ENCODE peak calls at places on chromosome 17, in nine cellular contexts. E is naive thymus-derived CD4-positive, alpha-beta T cell; A is lung; W is ovary; G is cardiac muscle cell; Q is Panc1; K is adrenal gland; Z is CD4-positive, CD25-positive, alpha-beta regulatory T cell; B is H1. Y is an unnamed sample. For H3K4me1, the result is how much of the 10 kb centered on the place peaks cover.

GRCh38 chr17:68172461-68172954 is 75.3 kb upstream of the AMZ2 start:
- DNase-seq in E (peak), A (peak), W (peak), G (peak), Q (peak), K (peak), Z (peak), B (peak), Y (peak)

GRCh38 chr17:50944054-50944901 is 78.1 kb upstream of the TOB1 start:
- DNase-seq in E (peak), A (peak), W (peak), G (peak), Q (no peak), K (peak), Z (peak), B (peak), Y (peak)

GRCh38 chr17:62704381-62704971 is 77.0 kb downstream of the MRC2 start:
- DNase-seq in E (no peak), A (peak), W (peak), G (peak), Q (no peak), K (no peak), Z (no peak), B (peak), Y (no peak)

GRCh38 chr17:41655611-41656111 is 31.3 kb upstream of the KRT17 start:
- DNase-seq in E (no peak), A (peak), W (no peak), G (peak), Q (no peak), K (no peak), Z (no peak), B (peak), Y (no peak)

GRCh38 chr17:37054894-37055293 is 106.1 kb downstream of the AATF start:
- DNase-seq in E (no peak), A (no peak), W (no peak), G (no peak), Q (no peak), K (no peak), Z (no peak), B (no peak), Y (no peak)

GRCh38 chr17:28908640-28909098 is 5.8 kb upstream of the DHRS13 start:
- DNase-seq in E (no peak), A (no peak), W (peak), G (no peak), Q (no peak), K (no peak), Z (no peak), B (no peak), Y (no peak)

GRCh38 chr17:55660171-55660886 is 62.3 kb downstream of the TMEM100 start:
- DNase-seq in E (no peak), A (no peak), W (no peak), G (no peak), Q (no peak), K (no peak), Z (no peak), B (no peak), Y (no peak)

GRCh38 chr17:72714357-72714966 is 378.0 kb downstream of the SLC39A11 start:
- DNase-seq in E (no peak), A (no peak), W (no peak), G (no peak), Q (no peak), K (no peak), Z (no peak), B (no peak), Y (no peak)

GRCh38 chr17:78397681-78398101 is 19.2 kb downstream of the PGS1 start:
- DNase-seq in E (no peak), A (no peak), W (no peak), G (peak), Q (no peak), K (no peak), Z (no peak), B (no peak), Y (peak)

GRCh38 chr17:28469376-28469775 is 4.1 kb upstream of the SLC13A2 start:
- DNase-seq in E (no peak), A (no peak), W (no peak), G (no peak), Q (no peak), K (no peak), Z (no peak), B (peak), Y (no peak)

GRCh38 chr17:66717680-66718079 is 117.2 kb upstream of the CACNG5 start:
- DNase-seq in E (no peak), A (peak), W (no peak), G (no peak), Q (no peak), K (no peak), Z (no peak), B (no peak), Y (no peak)

GRCh38 chr17:34300652-34301390 is 15.3 kb downstream of the CCL11 start:
- DNase-seq in E (no peak), A (peak), W (no peak), G (no peak), Q (no peak), K (no peak), Z (no peak), B (no peak), Y (no peak)

GRCh38 chr17:12814718-12815117 is 25.4 kb downstream of the ARHGAP44 start:
- DNase-seq in E (no peak), A (no peak), W (no peak), G (no peak), Q (no peak), K (no peak), Z (no peak), B (no peak), Y (no peak)

GRCh38 chr17:63552211-63552610 is 1.9 kb downstream of the DCAF7 start:
- DNase-seq in E (no peak), A (no peak), W (no peak), G (no peak), Q (no peak), K (no peak), Z (no peak), B (no peak), Y (no peak)

GRCh38 chr17:68578236-68578635 is 22.9 kb downstream of the FAM20A start:
- DNase-seq in E (no peak), A (no peak), W (no peak), G (no peak), Q (no peak), K (no peak), Z (no peak), B (no peak), Y (no peak)

GRCh38 chr17:2158011-2158410 is 103.1 kb downstream of the HIC1 start:
- DNase-seq in E (no peak), A (peak), W (no peak), G (no peak), Q (no peak), K (no peak), Z (no peak), B (no peak), Y (no peak)

GRCh38 chr17:19753661-19754463 is 5.8 kb upstream of the ALDH3A1 start:
- DNase-seq in E (no peak), A (no peak), W (no peak), G (no peak), Q (no peak), K (peak), Z (no peak), B (no peak), Y (peak)

GRCh38 chr17:77458202-77459017 is 317.6 kb downstream of the SEC14L1 start:
- DNase-seq in E (no peak), A (no peak), W (no peak), G (peak), Q (no peak), K (no peak), Z (no peak), B (no peak), Y (no peak)

GRCh38 chr17:39626171-39626670 is 531 bp upstream of the PPP1R1B start:
- DNase-seq in E (no peak), A (no peak), W (no peak), G (no peak), Q (no peak), K (no peak), Z (no peak), B (no peak), Y (no peak)

GRCh38 chr17:72165202-72165972 is 44.6 kb downstream of the SOX9 start:
- DNase-seq in E (no peak), A (no peak), W (no peak), G (no peak), Q (no peak), K (no peak), Z (no peak), B (peak), Y (no peak)

GRCh38 chr17:81509687-81510523 is 2.7 kb downstream of the ACTG1 start:
- DNase-seq in E (no peak), A (no peak), W (no peak), G (peak), Q (no peak), K (no peak), Z (peak), B (no peak), Y (no peak)

GRCh38 chr17:42284566-42284965 is 3.7 kb upstream of the STAT5A start:
- DNase-seq in E (no peak), A (no peak), W (peak), G (no peak), Q (no peak), K (no peak), Z (no peak), B (no peak), Y (peak)

GRCh38 chr17:29154516-29155234 is 25.5 kb downstream of the MYO18A start:
- DNase-seq in E (no peak), A (no peak), W (no peak), G (no peak), Q (no peak), K (no peak), Z (no peak), B (no peak), Y (no peak)

GRCh38 chr17:74745548-74746177 is 2.8 kb upstream of the NHERF1 start:
- DNase-seq in E (no peak), A (no peak), W (peak), G (no peak), Q (no peak), K (no peak), Z (no peak), B (no peak), Y (no peak)

GRCh38 chr17:19495828-19496227 is 37.8 kb upstream of the SLC47A1 start:
- DNase-seq in E (no peak), A (no peak), W (no peak), G (no peak), Q (no peak), K (no peak), Z (no peak), B (no peak), Y (no peak)

GRCh38 chr17:3641717-3642486 is 5.3 kb downstream of the CTNS start:
- DNase-seq in E (no peak), A (no peak), W (no peak), G (no peak), Q (no peak), K (no peak), Z (no peak), B (no peak), Y (no peak)

GRCh38 chr17:38673714-38674012 is 1.1 kb downstream of the EPOP start:
- DNase-seq in E (no peak), A (no peak), W (peak), G (peak), Q (no peak), K (no peak), Z (no peak), B (no peak), Y (no peak)

GRCh38 chr17:10125761-10126553 is 72.4 kb downstream of the GAS7 start:
- DNase-seq in E (no peak), A (no peak), W (no peak), G (no peak), Q (no peak), K (no peak), Z (no peak), B (no peak), Y (no peak)

GRCh38 chr17:10127819-10128375 is 70.5 kb downstream of the GAS7 start:
- DNase-seq in E (no peak), A (peak), W (peak), G (no peak), Q (no peak), K (peak), Z (no peak), B (no peak), Y (peak)

GRCh38 chr17:10126554-10127493 is 71.6 kb downstream of the GAS7 start:
- DNase-seq in E (no peak), A (no peak), W (peak), G (no peak), Q (no peak), K (no peak), Z (no peak), B (no peak), Y (no peak)

GRCh38 chr17:10130263-10130662 is 68.1 kb downstream of the GAS7 start:
- DNase-seq in E (no peak), A (no peak), W (no peak), G (no peak), Q (no peak), K (no peak), Z (no peak), B (no peak), Y (no peak)

DNA sequence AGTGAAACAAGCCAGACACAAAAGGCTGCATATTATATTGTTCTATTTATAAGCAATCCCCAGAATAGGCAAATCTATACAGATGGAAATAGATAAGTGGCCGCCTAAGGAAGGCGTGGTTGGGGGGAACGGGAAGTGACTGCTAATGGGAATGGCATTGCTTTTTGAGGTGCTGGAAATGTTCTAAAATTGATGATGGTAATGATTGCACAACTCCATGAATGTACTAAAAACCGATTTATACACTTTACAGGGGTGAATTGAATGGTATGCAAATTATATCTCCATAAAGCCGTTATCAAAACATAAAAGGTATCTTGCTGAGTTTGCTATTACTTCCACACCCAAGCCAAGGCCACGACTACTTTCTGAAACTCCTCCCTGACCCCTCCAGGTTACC is 67.7 kb downstream of the GAS7 start:
- DNase-seq in E (no peak), A (no peak), W (no peak), G (no peak), Q (no peak), K (no peak), Z (no peak), B (no peak), Y (no peak)
- H3K4me1 ChIP-seq in E (under half), A (under half), W (under half), G (under half), Q (under half), K (under half), Z (under half), B (under half), Y (under half)

DNA sequence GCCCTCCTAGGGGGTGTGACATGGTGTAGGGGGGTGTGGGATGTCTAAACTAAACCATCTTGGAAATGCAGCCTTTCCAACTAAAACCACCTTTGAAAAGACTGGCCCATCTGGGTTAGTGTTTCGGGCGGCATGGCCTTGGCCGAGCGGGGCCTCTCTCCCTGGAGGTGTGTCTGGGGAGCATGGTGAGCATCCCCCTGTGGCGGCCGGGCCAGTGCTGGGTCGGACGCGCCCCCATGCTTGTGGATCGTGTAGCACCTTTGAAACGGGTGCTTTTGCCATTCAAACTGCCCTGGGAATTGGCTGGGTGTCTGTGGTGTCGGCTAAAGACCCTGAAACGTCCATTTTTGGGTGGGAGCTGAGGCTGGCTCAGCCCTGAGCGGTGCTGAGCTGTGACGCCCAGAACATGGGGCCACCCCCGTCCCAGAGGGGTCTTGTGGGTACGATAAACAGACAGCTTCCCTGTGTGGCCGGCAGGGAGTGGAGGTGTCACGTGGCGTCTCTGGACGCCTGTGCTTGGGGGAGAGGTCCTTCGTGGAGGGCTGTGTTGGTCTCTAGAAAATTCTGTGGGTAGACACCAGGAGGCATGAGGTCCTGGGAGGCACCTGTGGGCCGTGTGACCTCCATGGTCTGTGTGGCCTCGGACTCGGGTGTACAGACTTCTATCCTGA is 6.3 kb downstream of the METRNL start:
- DNase-seq in E (no peak), A (no peak), W (no peak), G (no peak), Q (no peak), K (no peak), Z (no peak), B (no peak), Y (no peak)
- H3K4me1 ChIP-seq in E (under half), A (under half), W (under half), G (under half), Q (under half), K (under half), Z (under half), B (under half), Y (under half)

DNA sequence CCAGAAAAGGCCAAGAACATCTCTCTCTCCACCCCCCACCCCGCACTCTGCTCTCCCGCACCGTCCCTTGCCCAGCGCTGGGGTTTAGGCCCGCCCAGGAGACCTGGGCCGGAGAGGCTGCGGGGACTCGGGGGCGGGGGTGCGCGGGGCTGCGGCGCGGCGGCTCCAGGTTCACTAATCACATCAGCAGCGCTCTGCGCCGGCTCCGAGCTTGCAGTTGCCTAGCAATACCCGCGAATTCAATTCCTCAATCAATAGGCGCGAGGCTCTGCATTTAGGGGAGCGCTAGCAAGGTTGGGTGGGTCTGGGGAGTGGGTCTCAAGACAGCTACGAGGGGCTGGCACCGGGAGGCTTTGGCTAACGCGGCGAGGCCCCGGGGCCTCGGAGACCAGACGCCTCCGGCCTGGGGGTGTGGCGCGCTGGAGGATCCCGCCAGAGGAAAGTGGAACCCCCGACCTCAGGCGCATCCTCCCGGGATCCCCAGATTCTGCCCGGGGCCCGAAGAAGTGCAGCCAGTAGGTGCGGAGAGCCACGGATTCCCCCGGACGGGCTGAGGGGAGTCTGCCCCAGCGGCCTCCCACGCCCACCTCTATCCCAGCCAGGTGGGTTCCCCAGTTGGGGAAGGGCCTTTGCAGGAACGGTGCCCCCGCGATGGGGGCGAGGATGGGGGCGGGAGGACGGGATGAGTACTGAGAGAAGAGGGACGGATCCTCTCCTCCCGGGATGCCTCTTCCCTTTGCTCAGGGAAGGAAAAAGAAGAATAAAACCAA is 5.3 kb downstream of the CBX8 start:
- DNase-seq in E (no peak), A (no peak), W (no peak), G (no peak), Q (no peak), K (no peak), Z (no peak), B (no peak), Y (peak)
- H3K4me1 ChIP-seq in E (under half), A (under half), W (under half), G (under half), Q (under half), K (under half), Z (under half), B (under half), Y (under half)

GRCh38 chr17:31490991-31491793 is 99.7 kb downstream of the RAB11FIP4 start:
- DNase-seq in E (no peak), A (no peak), W (no peak), G (no peak), Q (no peak), K (no peak), Z (no peak), B (no peak), Y (no peak)
- H3K4me1 ChIP-seq in E (half or more), A (under half), W (under half), G (under half), Q (under half), K (under half), Z (half or more), B (under half), Y (under half)

DNA sequence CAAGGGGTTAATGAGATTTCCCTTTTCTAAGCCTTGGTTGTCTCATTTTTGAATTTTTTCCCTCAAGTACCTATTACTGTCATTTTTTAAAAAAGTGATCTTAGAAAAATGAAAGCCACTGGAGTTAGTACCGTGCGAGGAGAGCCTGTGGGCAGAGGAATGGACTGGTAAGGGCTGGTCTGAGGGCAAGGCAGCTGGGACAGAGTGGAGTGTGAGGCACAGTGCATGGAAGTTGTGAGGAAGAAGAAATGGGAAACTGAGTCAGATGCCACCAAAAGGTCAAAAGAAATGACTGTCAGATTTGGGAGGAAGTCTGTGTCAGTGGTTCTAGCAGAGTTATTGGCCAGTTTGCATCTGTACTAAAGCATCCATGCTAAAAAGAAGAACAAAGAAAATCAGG is 8.2 kb downstream of the RASD1 start:
- DNase-seq in E (no peak), A (no peak), W (no peak), G (no peak), Q (no peak), K (no peak), Z (no peak), B (no peak), Y (no peak)
- H3K4me1 ChIP-seq in E (under half), A (under half), W (under half), G (under half), Q (under half), K (under half), Z (under half), B (under half), Y (under half)

GRCh38 chr17:45298546-45299285 is 18.1 kb downstream of the MAP3K14 start:
- DNase-seq in E (no peak), A (no peak), W (no peak), G (no peak), Q (no peak), K (no peak), Z (no peak), B (no peak), Y (no peak)
- H3K4me1 ChIP-seq in E (under half), A (under half), W (under half), G (under half), Q (half or more), K (half or more), Z (half or more), B (under half), Y (under half)

GRCh38 chr17:9436629-9437028 is 139.0 kb downstream of the STX8 start:
- DNase-seq in E (no peak), A (no peak), W (no peak), G (no peak), Q (no peak), K (no peak), Z (no peak), B (no peak), Y (no peak)
- H3K4me1 ChIP-seq in E (under half), A (under half), W (under half), G (under half), Q (under half), K (under half), Z (under half), B (under half), Y (under half)

GRCh38 chr17:48643697-48644012 is 17.5 kb upstream of the HOXB9 start:
- DNase-seq in E (no peak), A (no peak), W (no peak), G (no peak), Q (no peak), K (no peak), Z (no peak), B (no peak), Y (no peak)

GRCh38 chr17:48641541-48642058 is 15.4 kb upstream of the HOXB9 start:
- DNase-seq in E (no peak), A (no peak), W (no peak), G (no peak), Q (no peak), K (no peak), Z (no peak), B (peak), Y (no peak)

GRCh38 chr17:48640858-48641180 is 14.7 kb upstream of the HOXB9 start:
- DNase-seq in E (no peak), A (no peak), W (no peak), G (no peak), Q (no peak), K (no peak), Z (no peak), B (no peak), Y (no peak)

GRCh38 chr17:48642843-48643696 is 16.9 kb upstream of the HOXB9 start:
- DNase-seq in E (no peak), A (no peak), W (no peak), G (no peak), Q (no peak), K (no peak), Z (no peak), B (no peak), Y (no peak)

GRCh38 chr17:48642059-48642842 is 16.1 kb upstream of the HOXB9 start:
- DNase-seq in E (no peak), A (no peak), W (no peak), G (no peak), Q (no peak), K (no peak), Z (no peak), B (peak), Y (no peak)
- H3K4me1 ChIP-seq in E (under half), A (under half), W (under half), G (under half), Q (under half), K (under half), Z (under half), B (under half), Y (under half)

Y was measured in aorta.